ENCODE peak calls at places on chromosome 19, in six cellular contexts. T, H, G, D, Q and A are unnamed samples.

GRCh38 chr19:5086725-5087439 is 118.0 kb downstream of the KDM4B start:
- DNase-seq in T (no peak), H (no peak), G (no peak), D (no peak), Q (no peak), A (no peak)

GRCh38 chr19:9498183-9498902 is at the start of gene ZNF560:
- DNase-seq in T (no peak), H (peak), G (peak), D (no peak), Q (no peak), A (no peak)

GRCh38 chr19:44948237-44948636 is 2.4 kb downstream of the APOC2 start:
- DNase-seq in T (no peak), H (no peak), G (no peak), D (no peak), Q (no peak), A (no peak)

GRCh38 chr19:2139385-2140192 is 11.8 kb downstream of the AP3D1 start:
- DNase-seq in T (no peak), H (no peak), G (no peak), D (no peak), Q (no peak), A (no peak)

GRCh38 chr19:5891572-5891937 is 12.0 kb downstream of the NDUFA11 start:
- DNase-seq in T (no peak), H (no peak), G (no peak), D (no peak), Q (no peak), A (no peak)

GRCh38 chr19:40596608-40597328 is 4.4 kb upstream of the LTBP4 start:
- DNase-seq in T (no peak), H (peak), G (peak), D (no peak), Q (no peak), A (no peak)

GRCh38 chr19:14000691-14001365 is 5.3 kb downstream of the RFX1 start:
- DNase-seq in T (no peak), H (no peak), G (no peak), D (no peak), Q (no peak), A (no peak)

GRCh38 chr19:1616396-1616795 is 11.1 kb upstream of the UQCR11 start:
- DNase-seq in T (no peak), H (no peak), G (no peak), D (no peak), Q (no peak), A (no peak)

GRCh38 chr19:34430738-34431625 is 2.8 kb downstream of the UBA2 start:
- DNase-seq in T (no peak), H (peak), G (peak), D (peak), Q (peak), A (peak)

GRCh38 chr19:55119053-55119452 is 1.6 kb upstream of the PPP1R12C start:
- DNase-seq in T (no peak), H (no peak), G (no peak), D (no peak), Q (no peak), A (no peak)

GRCh38 chr19:9128171-9128570 is 1.4 kb upstream of the OR7G3 start:
- DNase-seq in T (no peak), H (peak), G (peak), D (no peak), Q (no peak), A (peak)

GRCh38 chr19:38684078-38684861 is 36.8 kb downstream of the ACTN4 start:
- DNase-seq in T (no peak), H (peak), G (peak), D (no peak), Q (no peak), A (peak)

GRCh38 chr19:49067554-49067953 is 2.9 kb upstream of the NTF4 start:
- DNase-seq in T (no peak), H (no peak), G (no peak), D (no peak), Q (no peak), A (no peak)

GRCh38 chr19:55484571-55485438 is at the start of gene NAT14:
- DNase-seq in T (peak), H (peak), G (peak), D (peak), Q (peak), A (no peak)

GRCh38 chr19:4815426-4816387 is 15.8 kb downstream of the TICAM1 start:
- DNase-seq in T (peak), H (peak), G (peak), D (peak), Q (peak), A (peak)

GRCh38 chr19:17787274-17787913 is 7.5 kb upstream of the B3GNT3 start:
- DNase-seq in T (no peak), H (no peak), G (no peak), D (no peak), Q (no peak), A (no peak)

GRCh38 chr19:18772620-18773587 is 18.2 kb downstream of the COMP start:
- DNase-seq in T (no peak), H (no peak), G (no peak), D (no peak), Q (no peak), A (peak)

GRCh38 chr19:44607049-44607448 is 6.3 kb upstream of the IGSF23 start:
- DNase-seq in T (no peak), H (peak), G (no peak), D (peak), Q (no peak), A (peak)

GRCh38 chr19:47854459-47854858 is 4.6 kb upstream of the TPRX2 start:
- DNase-seq in T (no peak), H (no peak), G (no peak), D (no peak), Q (no peak), A (no peak)

GRCh38 chr19:42091300-42092266 is 15.6 kb downstream of the ZNF574 start:
- DNase-seq in T (no peak), H (peak), G (no peak), D (no peak), Q (no peak), A (peak)

GRCh38 chr19:14116918-14117578 is 514 bp downstream of the PRKACA start:
- DNase-seq in T (no peak), H (no peak), G (no peak), D (no peak), Q (no peak), A (no peak)

GRCh38 chr19:45825263-45825605 is 10.1 kb upstream of the RSPH6A start:
- DNase-seq in T (no peak), H (no peak), G (no peak), D (no peak), Q (no peak), A (no peak)

GRCh38 chr19:46932346-46932745 is 71.5 kb downstream of the ARHGAP35 start:
- DNase-seq in T (no peak), H (peak), G (no peak), D (no peak), Q (no peak), A (peak)

GRCh38 chr19:50547385-50548190 is 20.6 kb downstream of the LRRC4B start:
- DNase-seq in T (peak), H (no peak), G (no peak), D (no peak), Q (no peak), A (no peak)

GRCh38 chr19:5345895-5346386 is 5.3 kb upstream of the PTPRS start:
- DNase-seq in T (no peak), H (peak), G (peak), D (no peak), Q (no peak), A (peak)

GRCh38 chr19:54209058-54209747 is 8.5 kb downstream of the RPS9 start:
- DNase-seq in T (no peak), H (peak), G (no peak), D (no peak), Q (no peak), A (no peak)

GRCh38 chr19:14563989-14564650 is 7.7 kb downstream of the NDUFB7 start:
- DNase-seq in T (no peak), H (peak), G (peak), D (no peak), Q (no peak), A (peak)

GRCh38 chr19:27966390-27966816 is 1246.5 kb downstream of the UQCRFS1 start:
- DNase-seq in T (no peak), H (no peak), G (peak), D (no peak), Q (no peak), A (peak)

GRCh38 chr19:35144600-35145436 is 1.8 kb downstream of the FXYD7 start:
- DNase-seq in T (no peak), H (no peak), G (no peak), D (no peak), Q (no peak), A (peak)

GRCh38 chr19:52679598-52679997 is 41.4 kb upstream of the ZNF83 start:
- DNase-seq in T (no peak), H (no peak), G (no peak), D (no peak), Q (no peak), A (no peak)

GRCh38 chr19:44737238-44738160 is 11.0 kb upstream of the BCL3 start:
- DNase-seq in T (no peak), H (peak), G (peak), D (no peak), Q (no peak), A (no peak)

GRCh38 chr19:35313614-35314013 is 15.4 kb upstream of the CD22 start:
- DNase-seq in T (no peak), H (peak), G (no peak), D (no peak), Q (no peak), A (no peak)

GRCh38 chr19:23420824-23421223 is 25.6 kb upstream of the ZNF91 start:
- DNase-seq in T (no peak), H (no peak), G (no peak), D (no peak), Q (no peak), A (no peak)

GRCh38 chr19:47190167-47190727 is 40.8 kb downstream of the BBC3 start:
- DNase-seq in T (peak), H (peak), G (peak), D (no peak), Q (no peak), A (peak)